ENCODE peak calls at places on chromosomes 6 and 20, in nine cellular contexts. R is aorta, H is fibroblast of mammary gland, P is hepatocyte, T is lower lobe of right lung, B is neural progenitor cell, W is iPS DF 6.9, S is lung, J is GM12865. Z is an unnamed sample.

GRCh38 chr6:28458577-28458976 is 15.3 kb upstream of the ZSCAN23 start:
- DNase-seq in R (no peak), H (no peak), P (no peak), T (no peak), B (no peak), W (no peak), S (no peak), J (no peak), Z (no peak)

GRCh38 chr20:64188071-64188470 is 23.8 kb downstream of the MYT1 start:
- DNase-seq in R (no peak), H (no peak), P (no peak), T (peak), B (no peak), W (no peak), S (no peak), J (no peak), Z (no peak)

GRCh38 chr20:31819083-31819784 is at the start of gene MYLK2:
- DNase-seq in R (no peak), H (no peak), P (no peak), T (no peak), B (no peak), W (no peak), S (no peak), J (no peak), Z (no peak)

GRCh38 chr6:81865712-81866111 is 113.2 kb upstream of the TENT5A start:
- DNase-seq in R (no peak), H (peak), P (peak), T (no peak), B (no peak), W (no peak), S (no peak), J (no peak), Z (no peak)

GRCh38 chr20:59829415-59830106 is 103.9 kb downstream of the SYCP2 start:
- DNase-seq in R (no peak), H (no peak), P (no peak), T (no peak), B (no peak), W (no peak), S (no peak), J (no peak), Z (no peak)

GRCh38 chr6:69339163-69339550 is 457.7 kb downstream of the LMBRD1 start:
- DNase-seq in R (no peak), H (no peak), P (no peak), T (no peak), B (no peak), W (no peak), S (no peak), J (no peak), Z (no peak)

GRCh38 chr20:58993332-58994248 is 12.5 kb downstream of the NELFCD start:
- DNase-seq in R (no peak), H (no peak), P (no peak), T (no peak), B (no peak), W (no peak), S (no peak), J (peak), Z (no peak)

GRCh38 chr20:33203444-33203843 is 13.7 kb upstream of the BPIFA3 start:
- DNase-seq in R (no peak), H (no peak), P (no peak), T (no peak), B (no peak), W (no peak), S (no peak), J (no peak), Z (no peak)

GRCh38 chr6:4655196-4656025 is 120.8 kb upstream of the CDYL start:
- DNase-seq in R (no peak), H (no peak), P (no peak), T (no peak), B (no peak), W (no peak), S (peak), J (no peak), Z (no peak)

GRCh38 chr6:143806282-143807102 is 36.6 kb upstream of the LTV1 start:
- DNase-seq in R (peak), H (peak), P (peak), T (peak), B (no peak), W (no peak), S (peak), J (no peak), Z (no peak)

GRCh38 chr6:54586251-54586650 is 260.3 kb upstream of the FAM83B start:
- DNase-seq in R (no peak), H (peak), P (no peak), T (no peak), B (no peak), W (no peak), S (no peak), J (no peak), Z (no peak)

GRCh38 chr20:58982406-58983114 is 1.5 kb downstream of the NELFCD start:
- DNase-seq in R (no peak), H (no peak), P (peak), T (no peak), B (no peak), W (no peak), S (no peak), J (peak), Z (no peak)

GRCh38 chr6:156840136-156840535 is 63.0 kb downstream of the ARID1B start:
- DNase-seq in R (no peak), H (peak), P (no peak), T (no peak), B (no peak), W (no peak), S (no peak), J (no peak), Z (no peak)

GRCh38 chr6:161498359-161498758 is 224.5 kb upstream of the AGPAT4 start:
- DNase-seq in R (no peak), H (peak), P (peak), T (no peak), B (peak), W (peak), S (no peak), J (peak), Z (no peak)

GRCh38 chr6:257774-258173 is 34.5 kb upstream of the DUSP22 start:
- DNase-seq in R (no peak), H (no peak), P (no peak), T (no peak), B (no peak), W (no peak), S (no peak), J (peak), Z (no peak)

GRCh38 chr20:36034875-36035274 is 66.5 kb downstream of the CNBD2 start:
- DNase-seq in R (no peak), H (no peak), P (no peak), T (no peak), B (no peak), W (no peak), S (no peak), J (no peak), Z (no peak)

GRCh38 chr20:47521059-47521808 is 19.5 kb downstream of the NCOA3 start:
- DNase-seq in R (no peak), H (no peak), P (peak), T (no peak), B (peak), W (no peak), S (no peak), J (no peak), Z (no peak)

GRCh38 chr20:14198416-14198815 is 139.0 kb downstream of the FLRT3 start:
- DNase-seq in R (no peak), H (no peak), P (no peak), T (no peak), B (no peak), W (no peak), S (no peak), J (no peak), Z (no peak)

GRCh38 chr20:62117658-62118057 is 4.6 kb upstream of the LSM14B start:
- DNase-seq in R (peak), H (no peak), P (no peak), T (no peak), B (peak), W (no peak), S (no peak), J (no peak), Z (peak)

GRCh38 chr20:37282558-37282957 is 6.9 kb upstream of the MANBAL start:
- DNase-seq in R (no peak), H (peak), P (peak), T (no peak), B (peak), W (no peak), S (no peak), J (no peak), Z (no peak)

GRCh38 chr6:167047554-167047953 is 48.4 kb downstream of the CEP43 start:
- DNase-seq in R (peak), H (no peak), P (no peak), T (peak), B (no peak), W (no peak), S (no peak), J (peak), Z (peak)

GRCh38 chr6:1993049-1993448 is 252.4 kb downstream of the GMDS start:
- DNase-seq in R (no peak), H (peak), P (no peak), T (no peak), B (no peak), W (no peak), S (no peak), J (no peak), Z (no peak)

GRCh38 chr20:59578602-59579403 is 25.5 kb upstream of the PHACTR3 start:
- DNase-seq in R (no peak), H (no peak), P (no peak), T (no peak), B (no peak), W (no peak), S (no peak), J (no peak), Z (no peak)

GRCh38 chr20:25308083-25308491 is 60.2 kb downstream of the PYGB start:
- DNase-seq in R (peak), H (no peak), P (no peak), T (peak), B (no peak), W (no peak), S (no peak), J (no peak), Z (no peak)

GRCh38 chr6:16639689-16640480 is 121.4 kb downstream of the ATXN1 start:
- DNase-seq in R (no peak), H (peak), P (peak), T (no peak), B (no peak), W (no peak), S (no peak), J (no peak), Z (no peak)

GRCh38 chr6:109453594-109454482 is 1.7 kb downstream of the MICAL1 start:
- DNase-seq in R (no peak), H (no peak), P (no peak), T (no peak), B (no peak), W (no peak), S (no peak), J (no peak), Z (no peak)

GRCh38 chr20:62595491-62595890 is 46.8 kb upstream of the SLCO4A1 start:
- DNase-seq in R (peak), H (peak), P (peak), T (no peak), B (no peak), W (no peak), S (peak), J (no peak), Z (peak)

GRCh38 chr6:105748737-105749161 is 337.4 kb upstream of the PRDM1 start:
- DNase-seq in R (no peak), H (peak), P (no peak), T (peak), B (no peak), W (no peak), S (peak), J (no peak), Z (no peak)

GRCh38 chr6:51266569-51266968 is 447.9 kb downstream of the TFAP2B start:
- DNase-seq in R (no peak), H (no peak), P (no peak), T (no peak), B (no peak), W (no peak), S (no peak), J (no peak), Z (no peak)

GRCh38 chr6:144151010-144151727 is 852 bp downstream of the STX11 start:
- DNase-seq in R (no peak), H (no peak), P (peak), T (peak), B (peak), W (no peak), S (peak), J (peak), Z (no peak)

GRCh38 chr6:138086573-138087196 is 20.5 kb downstream of the PERP start:
- DNase-seq in R (no peak), H (no peak), P (peak), T (no peak), B (no peak), W (no peak), S (no peak), J (no peak), Z (no peak)

GRCh38 chr6:137823826-137824501 is 43.1 kb upstream of the TNFAIP3 start:
- DNase-seq in R (peak), H (peak), P (peak), T (no peak), B (peak), W (no peak), S (no peak), J (no peak), Z (no peak)

GRCh38 chr6:25717856-25718740 is 36.4 kb upstream of the SLC17A4 start:
- DNase-seq in R (no peak), H (peak), P (peak), T (no peak), B (peak), W (no peak), S (no peak), J (peak), Z (peak)

GRCh38 chr6:145895802-145896201 is 68.4 kb downstream of the SHPRH start:
- DNase-seq in R (no peak), H (peak), P (no peak), T (no peak), B (no peak), W (no peak), S (no peak), J (no peak), Z (no peak)

GRCh38 chr6:125981566-125982185 is 4.7 kb upstream of the TRMT11 start:
- DNase-seq in R (no peak), H (no peak), P (no peak), T (no peak), B (no peak), W (no peak), S (no peak), J (no peak), Z (no peak)
- H3K4me3 ChIP-seq in R (no peak), H (no peak), P (no peak), T (no peak), B (no peak), W (no peak), S (no peak), J (no peak), Z (no peak)

DNA sequence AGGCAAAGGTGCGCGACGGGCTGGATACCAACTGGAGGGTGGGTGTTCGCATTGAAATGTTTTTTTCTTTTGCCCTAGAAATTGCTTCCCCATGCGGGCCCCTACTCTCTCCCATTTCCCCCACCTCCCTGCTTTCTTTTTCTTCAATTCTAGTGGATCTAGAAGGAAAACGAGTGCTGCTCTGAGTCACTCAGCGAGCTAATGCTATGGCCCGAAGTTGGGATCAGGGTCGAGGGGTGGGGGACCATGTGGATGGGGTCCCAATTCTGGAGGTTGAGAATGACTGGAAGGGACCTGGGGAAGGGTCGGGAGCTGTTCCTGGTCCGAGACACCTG is 71.5 kb downstream of the SOX4 start:
- DNase-seq in R (no peak), H (peak), P (no peak), T (no peak), B (no peak), W (no peak), S (no peak), J (no peak), Z (no peak)
- H3K4me3 ChIP-seq in R (peak), H (peak), P (peak), T (peak), B (peak), W (peak), S (peak), J (no peak), Z (no peak)

DNA sequence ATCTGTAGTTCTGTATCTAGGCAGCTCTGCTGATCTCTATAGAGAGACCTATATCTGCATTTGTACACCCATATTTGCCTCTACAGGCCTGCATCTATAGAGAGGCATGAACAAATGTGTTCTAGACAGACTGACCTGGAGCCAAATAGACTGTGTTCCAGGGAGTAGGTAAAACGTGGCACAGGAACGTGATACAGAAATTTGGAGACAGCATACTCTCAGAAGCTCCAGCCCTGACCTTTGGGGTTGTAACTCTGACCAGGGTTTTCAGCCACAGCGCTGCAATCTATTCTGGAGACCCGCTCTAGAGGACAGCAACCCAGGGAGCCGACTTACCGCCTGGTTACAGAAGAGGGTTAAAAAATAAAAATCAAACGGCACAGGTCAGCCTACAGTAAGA is 983 bp downstream of the RBBP9 start:
- DNase-seq in R (no peak), H (peak), P (peak), T (no peak), B (peak), W (no peak), S (no peak), J (peak), Z (no peak)
- H3K4me3 ChIP-seq in R (peak), H (peak), P (peak), T (peak), B (peak), W (no peak), S (no peak), J (peak), Z (no peak)

GRCh38 chr20:17960927-17961599 is 7.5 kb downstream of the SNX5 start:
- DNase-seq in R (no peak), H (peak), P (no peak), T (no peak), B (no peak), W (no peak), S (no peak), J (peak), Z (peak)
- H3K4me3 ChIP-seq in R (no peak), H (no peak), P (no peak), T (no peak), B (peak), W (no peak), S (no peak), J (peak), Z (no peak)

GRCh38 chr20:21395666-21396044 is 1.7 kb downstream of the NKX2-4 start:
- DNase-seq in R (peak), H (no peak), P (peak), T (no peak), B (peak), W (no peak), S (no peak), J (peak), Z (no peak)
- H3K4me3 ChIP-seq in R (peak), H (no peak), P (no peak), T (no peak), B (no peak), W (no peak), S (no peak), J (no peak), Z (no peak)

DNA sequence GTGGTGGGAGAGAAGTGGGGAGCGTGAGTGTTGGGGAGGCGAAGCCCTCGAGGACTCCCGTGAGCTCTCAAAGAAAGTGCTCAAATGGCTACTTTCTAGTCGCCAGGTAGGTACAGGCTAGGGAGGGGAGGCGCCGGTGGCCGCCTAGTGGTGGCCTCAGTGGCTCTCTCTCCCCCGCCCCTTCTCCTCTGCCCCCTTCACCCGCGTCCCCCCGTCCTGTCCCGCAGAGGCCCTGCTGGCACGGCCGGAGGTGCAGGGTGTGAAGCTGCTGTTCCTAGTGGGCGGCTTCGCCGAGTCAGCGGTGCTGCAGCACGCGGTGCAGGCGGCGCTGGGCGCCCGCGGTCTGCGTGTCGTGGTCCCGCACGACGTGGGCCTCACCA is 16.3 kb downstream of the ADISSP start:
- DNase-seq in R (no peak), H (no peak), P (no peak), T (no peak), B (peak), W (no peak), S (no peak), J (no peak), Z (no peak)
- H3K4me3 ChIP-seq in R (no peak), H (no peak), P (no peak), T (peak), B (peak), W (peak), S (no peak), J (no peak), Z (no peak)

DNA sequence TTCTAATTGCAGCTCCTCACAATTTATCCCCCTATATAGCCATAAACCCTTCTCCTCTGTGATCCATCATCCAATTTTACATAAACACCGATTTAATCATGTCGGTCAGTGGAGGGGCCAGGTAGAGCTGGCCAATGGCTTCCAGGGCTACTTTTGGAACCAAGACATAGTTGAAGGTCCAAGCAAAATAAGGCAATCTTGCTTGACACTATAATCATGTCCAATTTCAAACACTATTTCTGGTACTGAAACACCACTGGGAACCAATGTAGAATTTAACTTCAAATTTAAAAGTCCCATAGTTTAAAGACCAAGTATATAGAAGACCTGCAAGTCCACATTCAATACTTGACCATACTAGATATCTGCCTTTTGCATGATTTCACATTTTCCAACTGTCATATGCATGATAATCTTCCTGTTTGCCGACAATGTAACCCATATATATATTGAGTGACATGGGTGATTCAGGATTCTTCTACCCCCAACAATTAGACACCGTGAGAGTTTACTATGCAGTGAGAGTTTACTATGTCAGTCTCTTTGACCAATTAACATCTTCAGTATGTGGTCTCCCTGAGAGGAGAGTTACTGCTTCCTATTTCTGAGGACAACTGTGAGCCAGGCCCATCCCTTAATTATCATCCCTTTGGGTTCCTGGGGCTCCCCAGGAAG is 31.9 kb downstream of the SAMD3 start:
- DNase-seq in R (no peak), H (no peak), P (no peak), T (no peak), B (no peak), W (no peak), S (no peak), J (no peak), Z (no peak)
- H3K4me3 ChIP-seq in R (no peak), H (no peak), P (no peak), T (no peak), B (no peak), W (no peak), S (no peak), J (no peak), Z (no peak)

GRCh38 chr6:15283986-15284361 is 38.1 kb downstream of the JARID2 start:
- DNase-seq in R (no peak), H (no peak), P (no peak), T (no peak), B (no peak), W (no peak), S (no peak), J (no peak), Z (no peak)
- H3K4me3 ChIP-seq in R (no peak), H (no peak), P (no peak), T (no peak), B (no peak), W (no peak), S (no peak), J (no peak), Z (no peak)

GRCh38 chr6:11727356-11727755 is 51.2 kb downstream of the ADTRP start:
- DNase-seq in R (no peak), H (peak), P (no peak), T (no peak), B (no peak), W (no peak), S (no peak), J (no peak), Z (no peak)
- H3K4me3 ChIP-seq in R (no peak), H (no peak), P (no peak), T (no peak), B (no peak), W (no peak), S (no peak), J (no peak), Z (no peak)